ENCODE peak calls at places on chromosomes 3 and 15, in six cellular contexts. One of them, this sample, is unnamed.

GRCh38 chr3:156899951-156900350 is 73.8 kb downstream of the LEKR1 start:
- DNase-seq in IMR-90: no peak
- DNase-seq in mesendoderm: peak
- DNase-seq in H9: no peak
- DNase-seq in H1: no peak
- DNase-seq in mesenchymal stem cell: no peak
- DNase-seq in this sample: no peak

GRCh38 chr3:126481808-126482502 is 6.3 kb upstream of the ZXDC start:
- DNase-seq in IMR-90: peak
- DNase-seq in mesendoderm: no peak
- DNase-seq in H9: no peak
- DNase-seq in H1: no peak
- DNase-seq in mesenchymal stem cell: peak
- DNase-seq in this sample: no peak

GRCh38 chr3:145972851-145973250 is 188.1 kb downstream of the PLOD2 start:
- DNase-seq in IMR-90: no peak
- DNase-seq in mesendoderm: no peak
- DNase-seq in H9: no peak
- DNase-seq in H1: no peak
- DNase-seq in mesenchymal stem cell: no peak
- DNase-seq in this sample: no peak

GRCh38 chr3:120597445-120598049 is 1.4 kb downstream of the NDUFB4 start:
- DNase-seq in IMR-90: no peak
- DNase-seq in mesendoderm: no peak
- DNase-seq in H9: no peak
- DNase-seq in H1: no peak
- DNase-seq in mesenchymal stem cell: peak
- DNase-seq in this sample: no peak

GRCh38 chr3:57972421-57973111 is 35.7 kb upstream of the FLNB start:
- DNase-seq in IMR-90: no peak
- DNase-seq in mesendoderm: no peak
- DNase-seq in H9: no peak
- DNase-seq in H1: no peak
- DNase-seq in mesenchymal stem cell: no peak
- DNase-seq in this sample: no peak

GRCh38 chr3:102673271-102674115 is 238.7 kb downstream of the ZPLD1 start:
- DNase-seq in IMR-90: peak
- DNase-seq in mesendoderm: peak
- DNase-seq in H9: peak
- DNase-seq in H1: peak
- DNase-seq in mesenchymal stem cell: peak
- DNase-seq in this sample: peak

GRCh38 chr15:95174281-95174680 is 942.9 kb downstream of the MCTP2 start:
- DNase-seq in IMR-90: peak
- DNase-seq in mesendoderm: no peak
- DNase-seq in H9: no peak
- DNase-seq in H1: no peak
- DNase-seq in mesenchymal stem cell: no peak
- DNase-seq in this sample: peak

GRCh38 chr3:169542347-169542751 is 121.2 kb downstream of the MECOM start:
- DNase-seq in IMR-90: no peak
- DNase-seq in mesendoderm: no peak
- DNase-seq in H9: no peak
- DNase-seq in H1: no peak
- DNase-seq in mesenchymal stem cell: no peak
- DNase-seq in this sample: no peak

GRCh38 chr15:90998737-90999136 is 4.4 kb upstream of the PRC1 start:
- DNase-seq in IMR-90: no peak
- DNase-seq in mesendoderm: no peak
- DNase-seq in H9: no peak
- DNase-seq in H1: no peak
- DNase-seq in mesenchymal stem cell: no peak
- DNase-seq in this sample: no peak

DNA sequence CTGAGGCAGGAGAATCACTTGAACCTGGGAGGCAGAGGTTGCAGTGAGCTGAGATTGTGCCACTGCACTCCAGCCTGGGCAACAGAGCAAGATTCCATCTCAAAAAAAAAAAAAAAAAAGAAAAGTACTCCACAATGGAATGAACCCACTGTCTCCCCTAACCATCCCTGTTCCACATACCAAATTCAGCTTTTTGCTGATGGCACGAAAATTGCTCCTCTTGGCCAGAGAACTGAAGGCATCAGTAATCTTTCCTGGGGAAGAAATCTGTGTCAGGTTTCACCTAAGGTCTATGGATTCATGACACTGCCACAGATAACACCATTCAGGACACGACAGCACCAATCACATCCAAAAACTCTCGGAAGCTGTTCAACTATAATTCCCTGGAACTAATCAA is 6.9 kb upstream of the PRC1 start:
- DNase-seq in IMR-90: no peak
- DNase-seq in mesendoderm: no peak
- DNase-seq in H9: no peak
- DNase-seq in H1: no peak
- DNase-seq in mesenchymal stem cell: no peak
- DNase-seq in this sample: no peak
- H2BK15ac ChIP-seq in IMR-90: no peak
- H2BK15ac ChIP-seq in mesendoderm: no peak
- H2BK15ac ChIP-seq in H9: no peak
- H2BK15ac ChIP-seq in H1: no peak
- H2BK15ac ChIP-seq in mesenchymal stem cell: no peak
- H2BK15ac ChIP-seq in this sample: no peak

DNA sequence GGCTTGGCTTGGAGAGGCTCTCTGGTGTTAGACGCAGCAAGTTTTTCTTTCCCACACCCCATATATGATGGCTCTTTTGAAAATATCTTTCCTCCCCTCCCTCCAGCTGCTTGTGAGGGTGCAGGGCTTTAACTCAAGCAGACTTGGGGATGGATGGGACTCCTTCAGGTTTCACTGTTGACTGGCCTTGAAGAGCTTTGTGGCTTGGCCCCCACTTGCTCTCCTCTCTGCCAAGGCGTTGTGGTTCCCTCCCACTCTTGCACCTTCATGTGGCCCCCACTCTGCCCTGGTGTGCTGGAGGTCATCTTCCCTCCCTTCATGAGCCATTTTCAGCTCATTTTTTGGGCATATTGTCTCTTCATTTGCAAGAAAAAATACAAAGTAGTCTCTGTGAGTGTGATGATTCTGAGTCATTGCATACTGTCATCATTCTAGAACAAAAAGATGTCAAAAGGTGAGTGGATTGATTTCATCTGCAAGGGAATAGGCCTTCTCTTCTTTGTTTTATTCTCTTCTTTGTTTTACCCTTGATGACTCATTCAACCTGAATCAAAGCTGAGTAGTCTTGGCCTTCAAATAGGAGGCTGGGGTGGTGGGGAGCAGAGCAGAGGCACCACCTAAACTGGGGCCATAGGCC is 25.5 kb downstream of the CYP19A1 start:
- DNase-seq in IMR-90: peak
- DNase-seq in mesendoderm: no peak
- DNase-seq in H9: no peak
- DNase-seq in H1: no peak
- DNase-seq in mesenchymal stem cell: no peak
- DNase-seq in this sample: no peak
- H2AK5ac ChIP-seq in IMR-90: no peak
- H2AK5ac ChIP-seq in mesendoderm: no peak
- H2AK5ac ChIP-seq in H9: no peak
- H2AK5ac ChIP-seq in H1: no peak
- H2AK5ac ChIP-seq in mesenchymal stem cell: no peak
- H2AK5ac ChIP-seq in this sample: no peak

GRCh38 chr15:101101676-101102075 is 150.2 kb downstream of the CHSY1 start:
- DNase-seq in IMR-90: no peak
- DNase-seq in mesendoderm: no peak
- DNase-seq in H9: no peak
- DNase-seq in H1: no peak
- DNase-seq in mesenchymal stem cell: no peak
- DNase-seq in this sample: no peak
- H2BK15ac ChIP-seq in IMR-90: no peak
- H2BK15ac ChIP-seq in mesendoderm: no peak
- H2BK15ac ChIP-seq in H9: no peak
- H2BK15ac ChIP-seq in H1: no peak
- H2BK15ac ChIP-seq in mesenchymal stem cell: no peak
- H2BK15ac ChIP-seq in this sample: no peak

GRCh38 chr3:170751894-170752283 is 118.1 kb downstream of the RPL22L1 start:
- DNase-seq in IMR-90: peak
- DNase-seq in mesendoderm: no peak
- DNase-seq in H9: no peak
- DNase-seq in H1: no peak
- DNase-seq in mesenchymal stem cell: peak
- DNase-seq in this sample: no peak
- H2AK5ac ChIP-seq in IMR-90: peak
- H2AK5ac ChIP-seq in mesendoderm: no peak
- H2AK5ac ChIP-seq in H9: no peak
- H2AK5ac ChIP-seq in H1: no peak
- H2AK5ac ChIP-seq in mesenchymal stem cell: peak
- H2AK5ac ChIP-seq in this sample: no peak

GRCh38 chr3:87000940-87001339 is 10.0 kb upstream of the VGLL3 start:
- DNase-seq in IMR-90: no peak
- DNase-seq in mesendoderm: no peak
- DNase-seq in H9: no peak
- DNase-seq in H1: no peak
- DNase-seq in mesenchymal stem cell: no peak
- DNase-seq in this sample: no peak
- H2BK15ac ChIP-seq in IMR-90: no peak
- H2BK15ac ChIP-seq in mesendoderm: no peak
- H2BK15ac ChIP-seq in H9: no peak
- H2BK15ac ChIP-seq in H1: no peak
- H2BK15ac ChIP-seq in mesenchymal stem cell: no peak
- H2BK15ac ChIP-seq in this sample: no peak

GRCh38 chr3:9730747-9731205 is 759 bp upstream of the BRPF1 start:
- DNase-seq in IMR-90: no peak
- DNase-seq in mesendoderm: no peak
- DNase-seq in H9: no peak
- DNase-seq in H1: peak
- DNase-seq in mesenchymal stem cell: no peak
- DNase-seq in this sample: no peak

GRCh38 chr3:9729419-9729818 is 2.1 kb upstream of the BRPF1 start:
- DNase-seq in IMR-90: no peak
- DNase-seq in mesendoderm: no peak
- DNase-seq in H9: no peak
- DNase-seq in H1: no peak
- DNase-seq in mesenchymal stem cell: no peak
- DNase-seq in this sample: no peak

GRCh38 chr3:9732753-9733115 is 1.2 kb downstream of the BRPF1 start:
- DNase-seq in IMR-90: peak
- DNase-seq in mesendoderm: no peak
- DNase-seq in H9: no peak
- DNase-seq in H1: no peak
- DNase-seq in mesenchymal stem cell: peak
- DNase-seq in this sample: no peak

GRCh38 chr3:9732080-9732752 is 681 bp downstream of the BRPF1 start:
- DNase-seq in IMR-90: no peak
- DNase-seq in mesendoderm: peak
- DNase-seq in H9: no peak
- DNase-seq in H1: peak
- DNase-seq in mesenchymal stem cell: peak
- DNase-seq in this sample: no peak

GRCh38 chr3:9731206-9732079 is at the start of gene BRPF1:
- DNase-seq in IMR-90: peak
- DNase-seq in mesendoderm: peak
- DNase-seq in H9: peak
- DNase-seq in H1: peak
- DNase-seq in mesenchymal stem cell: peak
- DNase-seq in this sample: peak
- H2AK5ac ChIP-seq in IMR-90: peak
- H2AK5ac ChIP-seq in mesendoderm: no peak
- H2AK5ac ChIP-seq in H9: no peak
- H2AK5ac ChIP-seq in H1: no peak
- H2AK5ac ChIP-seq in mesenchymal stem cell: no peak
- H2AK5ac ChIP-seq in this sample: peak

GRCh38 chr3:31341130-31341529 is 191.6 kb upstream of the STT3B start:
- DNase-seq in IMR-90: no peak
- DNase-seq in mesendoderm: peak
- DNase-seq in H9: peak
- DNase-seq in H1: peak
- DNase-seq in mesenchymal stem cell: no peak
- DNase-seq in this sample: no peak
- H2BK15ac ChIP-seq in IMR-90: no peak
- H2BK15ac ChIP-seq in mesendoderm: no peak
- H2BK15ac ChIP-seq in H9: no peak
- H2BK15ac ChIP-seq in H1: no peak
- H2BK15ac ChIP-seq in mesenchymal stem cell: no peak
- H2BK15ac ChIP-seq in this sample: no peak

GRCh38 chr3:163058190-163058854 is 1561.7 kb downstream of the OTOL1 start:
- DNase-seq in IMR-90: no peak
- DNase-seq in mesendoderm: no peak
- DNase-seq in H9: no peak
- DNase-seq in H1: no peak
- DNase-seq in mesenchymal stem cell: no peak
- DNase-seq in this sample: no peak

DNA sequence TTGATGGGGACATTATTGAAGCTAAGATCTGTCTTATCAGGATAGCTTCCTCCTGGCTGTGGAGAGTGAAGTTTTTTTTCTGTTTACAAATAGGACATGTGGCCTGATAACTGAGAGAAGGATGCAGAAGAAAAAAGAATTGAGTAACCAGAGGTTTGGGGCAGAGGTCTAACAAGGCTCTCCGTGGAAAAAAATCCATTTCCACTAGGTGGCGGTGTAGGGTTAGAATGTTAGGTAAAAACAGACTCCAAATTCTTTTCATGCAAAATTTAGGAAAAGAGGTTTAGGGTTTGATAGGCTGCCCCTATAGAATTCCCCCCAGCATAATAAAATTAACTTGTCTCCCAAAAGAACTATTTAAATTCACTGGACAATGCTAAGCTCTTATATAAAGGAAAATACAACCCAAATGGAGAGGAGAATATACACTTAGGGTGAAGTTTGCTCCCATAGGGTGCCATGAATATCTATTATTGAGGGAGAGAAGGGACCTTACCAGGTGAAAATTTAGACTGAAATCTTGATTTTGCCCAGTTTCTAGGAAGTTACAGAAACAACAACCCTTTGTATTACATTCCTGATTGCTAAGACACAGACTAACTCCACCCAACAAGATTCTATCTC is 1560.4 kb downstream of the OTOL1 start:
- DNase-seq in IMR-90: peak
- DNase-seq in mesendoderm: peak
- DNase-seq in H9: peak
- DNase-seq in H1: peak
- DNase-seq in mesenchymal stem cell: peak
- DNase-seq in this sample: peak
- H2AK5ac ChIP-seq in IMR-90: no peak
- H2AK5ac ChIP-seq in mesendoderm: no peak
- H2AK5ac ChIP-seq in H9: no peak
- H2AK5ac ChIP-seq in H1: no peak
- H2AK5ac ChIP-seq in mesenchymal stem cell: no peak
- H2AK5ac ChIP-seq in this sample: no peak

This sample was measured in neuronal stem cell.